ENCODE peak calls at places on chromosomes 4 and X, in five cellular contexts. One of them, this sample, is unnamed.

GRCh38 chr4:146245899-146246298 is 31.6 kb downstream of the REELD1 start:
- DNase-seq in lower lobe of right lung: no peak
- DNase-seq in testis: no peak
- DNase-seq in Panc1: no peak
- DNase-seq in tibial artery: no peak
- DNase-seq in this sample: no peak

GRCh38 chr4:3442460-3442958 is 741 bp downstream of the HGFAC start:
- DNase-seq in lower lobe of right lung: no peak
- DNase-seq in testis: no peak
- DNase-seq in Panc1: no peak
- DNase-seq in tibial artery: peak
- DNase-seq in this sample: no peak

GRCh38 chrX:38409289-38409688 is 56.9 kb downstream of the OTC start:
- DNase-seq in lower lobe of right lung: no peak
- DNase-seq in testis: no peak
- DNase-seq in Panc1: no peak
- DNase-seq in tibial artery: no peak
- DNase-seq in this sample: no peak

GRCh38 chr4:88138561-88138960 is 19.9 kb downstream of the ABCG2 start:
- DNase-seq in lower lobe of right lung: no peak
- DNase-seq in testis: no peak
- DNase-seq in Panc1: no peak
- DNase-seq in tibial artery: no peak
- DNase-seq in this sample: no peak

GRCh38 chr4:143046454-143046853 is 138.3 kb upstream of the USP38 start:
- DNase-seq in lower lobe of right lung: no peak
- DNase-seq in testis: no peak
- DNase-seq in Panc1: no peak
- DNase-seq in tibial artery: no peak
- DNase-seq in this sample: no peak

GRCh38 chr4:95263960-95264359 is 284.8 kb downstream of the UNC5C start:
- DNase-seq in lower lobe of right lung: no peak
- DNase-seq in testis: no peak
- DNase-seq in Panc1: no peak
- DNase-seq in tibial artery: no peak
- DNase-seq in this sample: no peak

GRCh38 chr4:13829457-13829856 is 201.9 kb upstream of the BOD1L1 start:
- DNase-seq in lower lobe of right lung: no peak
- DNase-seq in testis: no peak
- DNase-seq in Panc1: no peak
- DNase-seq in tibial artery: no peak
- DNase-seq in this sample: no peak

GRCh38 chr4:69120869-69121268 is 24.6 kb downstream of the UGT2B7 start:
- DNase-seq in lower lobe of right lung: no peak
- DNase-seq in testis: no peak
- DNase-seq in Panc1: no peak
- DNase-seq in tibial artery: no peak
- DNase-seq in this sample: no peak

GRCh38 chrX:21655901-21656586 is 2.1 kb downstream of the KLHL34 start:
- DNase-seq in lower lobe of right lung: no peak
- DNase-seq in testis: peak
- DNase-seq in Panc1: no peak
- DNase-seq in tibial artery: no peak
- DNase-seq in this sample: peak

GRCh38 chrX:39821011-39821708 is 276.6 kb downstream of the BCOR start:
- DNase-seq in lower lobe of right lung: no peak
- DNase-seq in testis: peak
- DNase-seq in Panc1: no peak
- DNase-seq in tibial artery: no peak
- DNase-seq in this sample: no peak

GRCh38 chr4:89703831-89704230 is 133.1 kb downstream of the SNCA start:
- DNase-seq in lower lobe of right lung: no peak
- DNase-seq in testis: no peak
- DNase-seq in Panc1: no peak
- DNase-seq in tibial artery: no peak
- DNase-seq in this sample: no peak

GRCh38 chr4:159549092-159549491 is 446.2 kb downstream of the RAPGEF2 start:
- DNase-seq in lower lobe of right lung: no peak
- DNase-seq in testis: no peak
- DNase-seq in Panc1: no peak
- DNase-seq in tibial artery: no peak
- DNase-seq in this sample: no peak

GRCh38 chrX:106862972-106863688 is 40.0 kb downstream of the RIPPLY1 start:
- DNase-seq in lower lobe of right lung: no peak
- DNase-seq in testis: peak
- DNase-seq in Panc1: peak
- DNase-seq in tibial artery: no peak
- DNase-seq in this sample: no peak

GRCh38 chr4:40990202-40990898 is 224.0 kb downstream of the APBB2 start:
- DNase-seq in lower lobe of right lung: no peak
- DNase-seq in testis: no peak
- DNase-seq in Panc1: peak
- DNase-seq in tibial artery: no peak
- DNase-seq in this sample: no peak

GRCh38 chrX:144681501-144681900 is 565.8 kb upstream of the SPANXN1 start:
- DNase-seq in lower lobe of right lung: no peak
- DNase-seq in testis: no peak
- DNase-seq in Panc1: no peak
- DNase-seq in tibial artery: no peak
- DNase-seq in this sample: no peak

GRCh38 chrX:133608406-133608805 is 193.1 kb upstream of the GPC4 start:
- DNase-seq in lower lobe of right lung: no peak
- DNase-seq in testis: no peak
- DNase-seq in Panc1: no peak
- DNase-seq in tibial artery: no peak
- DNase-seq in this sample: no peak

GRCh38 chrX:45591650-45592049 is 391.0 kb upstream of the DIPK2B start:
- DNase-seq in lower lobe of right lung: no peak
- DNase-seq in testis: no peak
- DNase-seq in Panc1: no peak
- DNase-seq in tibial artery: no peak
- DNase-seq in this sample: no peak

GRCh38 chr4:141853091-141853734 is 216.8 kb downstream of the IL15 start:
- DNase-seq in lower lobe of right lung: no peak
- DNase-seq in testis: no peak
- DNase-seq in Panc1: no peak
- DNase-seq in tibial artery: no peak
- DNase-seq in this sample: no peak

GRCh38 chrX:86348669-86349068 is 200.4 kb downstream of the DACH2 start:
- DNase-seq in lower lobe of right lung: no peak
- DNase-seq in testis: no peak
- DNase-seq in Panc1: no peak
- DNase-seq in tibial artery: no peak
- DNase-seq in this sample: no peak

GRCh38 chr4:148778980-148779675 is 336.9 kb upstream of the NR3C2 start:
- DNase-seq in lower lobe of right lung: no peak
- DNase-seq in testis: no peak
- DNase-seq in Panc1: no peak
- DNase-seq in tibial artery: no peak
- DNase-seq in this sample: no peak

GRCh38 chrX:68942141-68942540 is 113.3 kb downstream of the EFNB1 start:
- DNase-seq in lower lobe of right lung: no peak
- DNase-seq in testis: no peak
- DNase-seq in Panc1: no peak
- DNase-seq in tibial artery: no peak
- DNase-seq in this sample: peak

GRCh38 chr4:38510201-38510600 is 153.8 kb upstream of the KLF3 start:
- DNase-seq in lower lobe of right lung: no peak
- DNase-seq in testis: no peak
- DNase-seq in Panc1: no peak
- DNase-seq in tibial artery: no peak
- DNase-seq in this sample: no peak
- H3K27ac ChIP-seq in lower lobe of right lung: no peak
- H3K27ac ChIP-seq in testis: no peak
- H3K27ac ChIP-seq in Panc1: no peak
- H3K27ac ChIP-seq in tibial artery: no peak
- H3K27ac ChIP-seq in this sample: no peak

DNA sequence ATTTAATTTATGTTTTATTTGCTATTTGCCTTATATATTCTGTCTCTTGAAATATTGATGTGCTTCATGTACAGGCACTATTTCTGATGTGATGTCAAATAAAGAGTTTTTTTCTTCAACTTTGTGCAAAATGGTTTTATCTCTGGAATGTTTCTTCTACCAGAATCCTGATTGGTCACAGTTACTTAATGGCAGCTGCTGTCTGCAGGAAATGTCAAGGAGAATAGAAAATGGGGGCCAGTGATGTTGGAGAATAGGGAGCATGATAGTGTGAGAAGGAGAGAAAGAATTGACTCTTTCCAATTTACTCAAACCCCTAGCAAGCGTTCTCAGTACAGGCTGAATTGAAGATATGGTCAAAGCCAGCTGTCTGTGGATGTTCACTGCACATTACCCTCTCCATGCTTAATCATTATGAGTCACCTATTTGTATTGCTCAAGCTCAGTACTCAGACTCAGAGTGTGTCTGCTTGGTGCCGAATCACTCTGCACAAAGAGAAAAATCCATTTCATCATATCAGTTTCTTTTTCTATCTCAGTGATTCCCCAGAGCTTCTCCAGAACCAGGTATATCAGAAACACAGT is 57.8 kb upstream of the FAM47B start:
- DNase-seq in lower lobe of right lung: no peak
- DNase-seq in testis: no peak
- DNase-seq in Panc1: peak
- DNase-seq in tibial artery: no peak
- DNase-seq in this sample: no peak
- H3K4me3 ChIP-seq in lower lobe of right lung: no peak
- H3K4me3 ChIP-seq in testis: no peak
- H3K4me3 ChIP-seq in Panc1: no peak
- H3K4me3 ChIP-seq in tibial artery: no peak
- H3K4me3 ChIP-seq in this sample: no peak

GRCh38 chrX:67568769-67569168 is 24.9 kb downstream of the AR start:
- DNase-seq in lower lobe of right lung: no peak
- DNase-seq in testis: no peak
- DNase-seq in Panc1: no peak
- DNase-seq in tibial artery: no peak
- DNase-seq in this sample: no peak

GRCh38 chrX:67570839-67571238 is 27.0 kb downstream of the AR start:
- DNase-seq in lower lobe of right lung: no peak
- DNase-seq in testis: no peak
- DNase-seq in Panc1: no peak
- DNase-seq in tibial artery: no peak
- DNase-seq in this sample: no peak

DNA sequence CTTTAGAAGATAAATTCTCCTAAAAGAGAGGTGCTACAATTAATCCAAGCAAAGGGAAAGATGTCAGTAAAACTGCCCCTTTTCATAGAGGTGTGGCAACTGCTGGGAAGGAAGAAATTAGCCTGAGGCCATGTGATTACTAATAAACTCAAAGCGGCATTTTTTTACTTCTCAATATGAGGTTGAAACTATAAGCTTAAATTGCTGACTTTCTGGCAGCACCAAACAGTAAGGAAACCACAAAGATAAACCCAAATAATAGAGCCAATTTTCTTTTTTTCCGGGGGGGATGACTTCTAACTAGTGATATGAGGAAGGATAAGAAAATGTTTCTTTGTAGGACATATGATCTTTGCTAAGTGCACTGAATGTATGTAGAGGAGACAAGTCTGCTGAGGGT is 30.9 kb downstream of the AR start:
- DNase-seq in lower lobe of right lung: no peak
- DNase-seq in testis: no peak
- DNase-seq in Panc1: no peak
- DNase-seq in tibial artery: no peak
- DNase-seq in this sample: no peak
- TF ChIP-seq CTCF in lower lobe of right lung: no peak
- TF ChIP-seq CTCF in testis: no peak
- TF ChIP-seq CTCF in Panc1: no peak
- TF ChIP-seq CTCF in tibial artery: no peak
- TF ChIP-seq CTCF in this sample: no peak

GRCh38 chr4:1215347-1216075 is 33.4 kb downstream of the CTBP1 start:
- DNase-seq in lower lobe of right lung: no peak
- DNase-seq in testis: peak
- DNase-seq in Panc1: no peak
- DNase-seq in tibial artery: no peak
- DNase-seq in this sample: no peak

GRCh38 chr4:1212546-1213335 is 36.2 kb downstream of the CTBP1 start:
- DNase-seq in lower lobe of right lung: peak
- DNase-seq in testis: no peak
- DNase-seq in Panc1: no peak
- DNase-seq in tibial artery: no peak
- DNase-seq in this sample: no peak

GRCh38 chr4:1211951-1212545 is 36.9 kb downstream of the CTBP1 start:
- DNase-seq in lower lobe of right lung: peak
- DNase-seq in testis: no peak
- DNase-seq in Panc1: no peak
- DNase-seq in tibial artery: no peak
- DNase-seq in this sample: no peak

GRCh38 chr4:1214101-1215095 is 34.5 kb downstream of the CTBP1 start:
- DNase-seq in lower lobe of right lung: no peak
- DNase-seq in testis: peak
- DNase-seq in Panc1: no peak
- DNase-seq in tibial artery: no peak
- DNase-seq in this sample: no peak

DNA sequence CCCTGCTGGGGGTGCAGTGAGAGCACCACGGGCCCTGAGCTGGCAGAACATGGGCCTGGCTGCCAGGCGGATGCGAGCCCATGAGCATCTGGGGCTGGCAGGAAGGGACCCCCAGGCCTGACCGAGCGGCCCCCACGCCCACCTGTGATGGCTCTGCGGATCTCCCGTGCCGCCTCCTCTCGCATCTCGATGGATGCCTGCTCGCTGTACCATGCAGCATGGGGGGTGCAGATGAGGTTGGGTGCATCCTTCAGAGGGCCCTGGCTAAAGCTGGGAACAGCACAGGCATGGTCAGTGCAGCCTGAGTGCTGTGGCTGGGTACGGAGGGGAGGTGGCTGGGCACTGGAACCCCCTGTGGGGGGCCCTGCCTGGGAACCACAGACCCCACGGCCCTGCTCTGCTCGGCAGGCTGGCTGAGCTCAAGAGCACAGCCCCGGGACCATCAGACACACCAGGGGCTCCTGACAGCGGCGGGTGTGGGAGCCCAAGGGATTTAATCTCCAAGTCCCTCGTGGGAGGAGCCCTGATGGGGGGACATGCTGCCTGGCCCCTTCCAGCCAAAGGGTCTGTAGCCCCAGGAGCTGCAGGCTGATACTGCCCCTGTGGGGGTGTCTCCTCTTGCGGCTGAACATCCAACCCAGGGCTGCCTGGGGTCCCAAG is 35.5 kb downstream of the CTBP1 start:
- DNase-seq in lower lobe of right lung: no peak
- DNase-seq in testis: no peak
- DNase-seq in Panc1: no peak
- DNase-seq in tibial artery: no peak
- DNase-seq in this sample: no peak
- H3K27ac ChIP-seq in lower lobe of right lung: no peak
- H3K27ac ChIP-seq in testis: no peak
- H3K27ac ChIP-seq in Panc1: no peak
- H3K27ac ChIP-seq in tibial artery: no peak
- H3K27ac ChIP-seq in this sample: peak

This sample was measured in coronary artery.